ENCODE peak calls at places on chromosomes 2 and 18, in five cellular contexts. W, N, H, V and R are unnamed samples.

GRCh38 chr2:201237486-201238241 is 22.7 kb upstream of the CASP8 start:
- DNase-seq in V (no peak), H (no peak), W (no peak), N (no peak), R (no peak)

GRCh38 chr2:118061135-118061955 is 26.9 kb upstream of the INSIG2 start:
- DNase-seq in N (no peak), W (no peak), H (no peak), V (peak), R (peak)

GRCh38 chr2:240622631-240623235 is 2.5 kb upstream of the GPR35 start:
- DNase-seq in H (no peak), V (no peak), W (no peak), N (no peak), R (no peak)

GRCh38 chr18:55321268-55322175 is 266.5 kb downstream of the TCF4 start:
- DNase-seq in N (peak), H (no peak), W (no peak), V (peak), R (peak)

GRCh38 chr2:43174368-43175186 is 51.8 kb downstream of the ZFP36L2 start:
- DNase-seq in W (no peak), H (peak), N (no peak), V (no peak), R (no peak)

GRCh38 chr2:158619496-158619895 is 162.7 kb downstream of the PKP4 start:
- DNase-seq in W (no peak), V (peak), N (no peak), H (no peak), R (peak)

GRCh38 chr2:39867268-39867667 is 88.2 kb upstream of the THUMPD2 start:
- DNase-seq in H (no peak), V (no peak), N (no peak), W (no peak), R (no peak)

GRCh38 chr2:151337643-151338042 is 19.7 kb upstream of the TNFAIP6 start:
- DNase-seq in W (no peak), H (no peak), N (no peak), V (peak), R (no peak)

GRCh38 chr18:76874643-76875389 is 52.5 kb downstream of the ZNF236 start:
- DNase-seq in N (no peak), V (no peak), H (peak), W (peak), R (no peak)

GRCh38 chr2:182259629-182260150 is 167.1 kb downstream of the PDE1A start:
- DNase-seq in N (no peak), V (peak), H (no peak), W (no peak), R (no peak)

GRCh38 chr2:16324544-16324937 is 341.1 kb downstream of the CYRIA start:
- DNase-seq in V (no peak), W (no peak), N (no peak), H (no peak), R (no peak)

GRCh38 chr18:55706893-55707292 is 118.9 kb upstream of the TCF4 start:
- DNase-seq in V (peak), H (no peak), N (no peak), W (no peak), R (no peak)

GRCh38 chr2:182668671-182669070 is 47.4 kb upstream of the DNAJC10 start:
- DNase-seq in H (no peak), N (peak), V (peak), W (no peak), R (no peak)

GRCh38 chr2:44529448-44529847 is 167.7 kb downstream of the CAMKMT start:
- DNase-seq in W (no peak), H (no peak), N (no peak), V (peak), R (no peak)

GRCh38 chr2:152433289-152433688 is 98.3 kb downstream of the FMNL2 start:
- DNase-seq in W (no peak), N (no peak), V (no peak), H (no peak), R (no peak)

GRCh38 chr2:41735446-41735845 is 312.4 kb upstream of the PKDCC start:
- DNase-seq in H (no peak), W (no peak), V (no peak), N (no peak), R (peak)

GRCh38 chr2:156748238-156748637 is 312.1 kb downstream of the GPD2 start:
- DNase-seq in N (no peak), H (no peak), V (no peak), W (no peak), R (no peak)

GRCh38 chr2:216056739-216057138 is 24.9 kb downstream of the PECR start:
- DNase-seq in V (no peak), W (no peak), H (no peak), N (peak), R (peak)

GRCh38 chr18:73597832-73598615 is 549.6 kb downstream of the FBXO15 start:
- DNase-seq in W (no peak), V (no peak), N (no peak), H (no peak), R (no peak)

GRCh38 chr2:225337183-225337582 is 62.3 kb upstream of the NYAP2 start:
- DNase-seq in V (peak), N (no peak), H (no peak), W (no peak), R (no peak)

GRCh38 chr18:6406075-6406909 is 8.4 kb downstream of the L3MBTL4 start:
- DNase-seq in N (no peak), W (no peak), V (peak), H (no peak), R (no peak)

GRCh38 chr18:77271720-77272481 is 22.3 kb downstream of the GALR1 start:
- DNase-seq in W (no peak), H (no peak), V (peak), N (no peak), R (no peak)

GRCh38 chr2:208586516-208586915 is 179.9 kb downstream of the PTH2R start:
- DNase-seq in W (no peak), V (no peak), N (no peak), H (no peak), R (no peak)

GRCh38 chr2:127560201-127560928 is 24.9 kb downstream of the MYO7B start:
- DNase-seq in N (no peak), V (no peak), W (no peak), H (no peak), R (no peak)

GRCh38 chr18:27825735-27826477 is 351.0 kb downstream of the CDH2 start:
- DNase-seq in V (no peak), W (no peak), N (no peak), H (no peak), R (no peak)

GRCh38 chr2:40783704-40784103 is 331.8 kb upstream of the SLC8A1 start:
- DNase-seq in N (no peak), V (no peak), H (no peak), W (no peak), R (no peak)

GRCh38 chr18:36281941-36282340 is 15.6 kb upstream of the FHOD3 start:
- DNase-seq in N (no peak), H (no peak), W (no peak), V (no peak), R (no peak)

GRCh38 chr18:9319333-9319732 is 15.2 kb upstream of the TWSG1 start:
- DNase-seq in W (no peak), N (no peak), H (no peak), V (no peak), R (no peak)

GRCh38 chr2:71453404-71454220 is at the start of gene DYSF:
- DNase-seq in W (no peak), H (no peak), V (peak), N (no peak), R (no peak)

GRCh38 chr2:216590780-216591179 is 42.4 kb upstream of the IGFBP2 start:
- DNase-seq in H (no peak), N (no peak), V (peak), W (no peak), R (peak)

GRCh38 chr2:45833301-45833967 is 182.0 kb downstream of the PRKCE start:
- DNase-seq in W (no peak), V (no peak), N (no peak), H (no peak), R (no peak)

GRCh38 chr2:6913415-6914157 is 3.6 kb upstream of the RNF144A start:
- DNase-seq in W (no peak), N (no peak), H (peak), V (no peak), R (no peak)

GRCh38 chr2:138713069-138713496 is 67.1 kb downstream of the NXPH2 start:
- DNase-seq in W (no peak), H (no peak), N (no peak), V (no peak), R (no peak)

GRCh38 chr2:69779258-69779989 is 37.5 kb downstream of the ANXA4 start:
- DNase-seq in V (peak), W (peak), N (peak), H (no peak), R (peak)

GRCh38 chr18:12014091-12014490 is 32.8 kb downstream of the IMPA2 start:
- DNase-seq in H (no peak), V (no peak), W (no peak), N (no peak), R (no peak)

GRCh38 chr2:144275340-144275739 is 244.6 kb downstream of the ZEB2 start:
- DNase-seq in V (no peak), H (no peak), W (no peak), N (no peak), R (no peak)

GRCh38 chr18:77208969-77209368 is 40.7 kb upstream of the GALR1 start:
- DNase-seq in H (no peak), V (peak), N (peak), W (no peak), R (no peak)

GRCh38 chr2:153100139-153100538 is 378.4 kb downstream of the RPRM start:
- DNase-seq in H (no peak), W (no peak), N (no peak), V (no peak), R (no peak)

GRCh38 chr18:61531182-61531581 is 198.0 kb downstream of the CDH20 start:
- DNase-seq in N (no peak), W (no peak), V (no peak), H (no peak), R (no peak)